ENCODE peak calls at places on chromosomes 4 and X, in eight cellular contexts. Z is thyroid gland, W is HCT116, S is right lobe of liver, O is testis, F is A549, M is IMR-90, P is GM12891. J is an unnamed sample.

GRCh38 chr4:159146454-159146853 is 43.6 kb downstream of the RAPGEF2 start:
- DNase-seq in Z (no peak), W (no peak), S (no peak), O (no peak), F (no peak), M (peak; percentile 9), P (no peak), J (peak; percentile 64)

GRCh38 chr4:14783011-14783877 is 219.0 kb upstream of the CPEB2 start:
- DNase-seq in Z (no peak), W (no peak), S (no peak), O (no peak), F (no peak), M (peak; percentile 40), P (no peak), J (no peak)

GRCh38 chrX:34918091-34918736 is 24.4 kb upstream of the FAM47B start:
- DNase-seq in Z (no peak), W (no peak), S (no peak), O (no peak), F (peak; percentile 42), M (peak; percentile 66), P (no peak), J (no peak)

GRCh38 chr4:145216532-145216931 is 36.1 kb upstream of the OTUD4 start:
- DNase-seq in Z (no peak), W (peak; percentile 24), S (no peak), O (no peak), F (peak; percentile 12), M (peak; percentile 44), P (no peak), J (peak; percentile 19)

GRCh38 chrX:116170444-116170843 is at the start of gene AGTR2:
- DNase-seq in Z (no peak), W (no peak), S (no peak), O (no peak), F (no peak), M (no peak), P (no peak), J (no peak)

GRCh38 chrX:44431206-44431605 is 87.7 kb upstream of the EFHC2 start:
- DNase-seq in Z (no peak), W (peak; percentile 6), S (no peak), O (no peak), F (peak; percentile 59), M (peak; percentile 16), P (no peak), J (peak; percentile 0)

GRCh38 chrX:67789536-67789935 is 245.7 kb downstream of the AR start:
- DNase-seq in Z (no peak), W (no peak), S (no peak), O (no peak), F (no peak), M (no peak), P (no peak), J (no peak)

GRCh38 chr4:43244688-43245382 is 352.3 kb downstream of the GRXCR1 start:
- DNase-seq in Z (no peak), W (no peak), S (no peak), O (no peak), F (no peak), M (no peak), P (peak; percentile 16), J (no peak)

GRCh38 chrX:53686151-53686885 is at the start of gene HUWE1:
- DNase-seq in Z (peak; percentile 77), W (no peak), S (peak; percentile 83), O (peak; percentile 87), F (peak; percentile 86), M (peak; percentile 58), P (no peak), J (peak; percentile 82)
- TF ChIP-seq POLR2A in Z (no peak), W (peak; percentile 57), S (peak; percentile 55), O (no peak), F (peak; percentile 67), M (no peak), P (peak; percentile 45), J (peak; percentile 47)

DNA sequence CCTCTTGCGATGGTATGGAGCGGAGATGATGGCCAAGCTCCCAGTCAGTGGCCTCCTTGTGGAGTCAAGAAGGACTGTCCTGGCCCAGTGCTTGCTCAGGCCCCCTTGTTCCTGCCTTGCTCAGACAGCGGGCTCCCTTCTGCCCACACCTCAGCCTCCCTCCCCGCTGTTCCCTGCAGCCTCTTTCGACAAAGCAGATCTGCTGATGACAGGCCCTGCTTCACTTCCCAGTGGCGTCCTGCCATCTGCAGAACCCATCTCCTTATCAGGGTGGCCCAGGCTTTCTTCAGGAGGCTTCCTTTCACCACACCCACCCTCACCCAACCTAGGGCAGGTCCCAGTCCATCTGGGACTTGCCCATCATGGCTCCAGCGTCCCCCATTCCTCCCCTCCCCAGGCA is 80.0 kb downstream of the CLDN34 start:
- DNase-seq in Z (no peak), W (no peak), S (no peak), O (no peak), F (no peak), M (no peak), P (no peak), J (peak; percentile 91)
- TF ChIP-seq POLR2A in Z (no peak), W (no peak), S (no peak), O (no peak), F (no peak), M (no peak), P (no peak), J (peak; percentile 72)

GRCh38 chr4:5191831-5192230 is 140.6 kb downstream of the STK32B start:
- DNase-seq in Z (no peak), W (no peak), S (no peak), O (no peak), F (no peak), M (no peak), P (no peak), J (no peak)

GRCh38 chr4:5186584-5187170 is 135.4 kb downstream of the STK32B start:
- DNase-seq in Z (no peak), W (no peak), S (no peak), O (no peak), F (no peak), M (no peak), P (no peak), J (no peak)

GRCh38 chr4:5192678-5193077 is 141.4 kb downstream of the STK32B start:
- DNase-seq in Z (no peak), W (no peak), S (no peak), O (no peak), F (no peak), M (no peak), P (no peak), J (no peak)

DNA sequence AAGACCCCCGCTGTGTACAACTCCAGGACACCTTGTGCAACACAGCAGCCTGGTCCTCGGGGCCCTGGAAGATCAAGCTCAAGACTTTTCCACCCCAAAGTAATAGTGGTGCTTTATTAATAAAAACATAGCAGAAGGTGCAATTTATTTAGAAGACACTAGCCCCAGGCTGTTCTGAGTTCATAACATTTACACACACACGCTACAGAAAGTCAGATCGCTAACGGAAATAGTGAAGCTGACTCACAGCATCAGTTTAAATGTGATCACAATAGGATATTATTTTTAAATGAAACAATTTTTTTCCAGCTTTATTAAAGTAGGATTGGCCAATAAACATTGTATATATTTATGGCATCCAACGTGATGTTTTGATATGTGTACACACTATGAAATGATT is 141.0 kb downstream of the STK32B start:
- DNase-seq in Z (no peak), W (no peak), S (no peak), O (no peak), F (no peak), M (no peak), P (no peak), J (no peak)
- TF ChIP-seq POLR2A in Z (no peak), W (no peak), S (no peak), O (no peak), F (no peak), M (no peak), P (no peak), J (no peak)

GRCh38 chr4:76831475-76832390 is 66.2 kb downstream of the SOWAHB start:
- DNase-seq in Z (peak; percentile 22), W (no peak), S (no peak), O (no peak), F (no peak), M (peak; percentile 55), P (no peak), J (no peak)

DNA sequence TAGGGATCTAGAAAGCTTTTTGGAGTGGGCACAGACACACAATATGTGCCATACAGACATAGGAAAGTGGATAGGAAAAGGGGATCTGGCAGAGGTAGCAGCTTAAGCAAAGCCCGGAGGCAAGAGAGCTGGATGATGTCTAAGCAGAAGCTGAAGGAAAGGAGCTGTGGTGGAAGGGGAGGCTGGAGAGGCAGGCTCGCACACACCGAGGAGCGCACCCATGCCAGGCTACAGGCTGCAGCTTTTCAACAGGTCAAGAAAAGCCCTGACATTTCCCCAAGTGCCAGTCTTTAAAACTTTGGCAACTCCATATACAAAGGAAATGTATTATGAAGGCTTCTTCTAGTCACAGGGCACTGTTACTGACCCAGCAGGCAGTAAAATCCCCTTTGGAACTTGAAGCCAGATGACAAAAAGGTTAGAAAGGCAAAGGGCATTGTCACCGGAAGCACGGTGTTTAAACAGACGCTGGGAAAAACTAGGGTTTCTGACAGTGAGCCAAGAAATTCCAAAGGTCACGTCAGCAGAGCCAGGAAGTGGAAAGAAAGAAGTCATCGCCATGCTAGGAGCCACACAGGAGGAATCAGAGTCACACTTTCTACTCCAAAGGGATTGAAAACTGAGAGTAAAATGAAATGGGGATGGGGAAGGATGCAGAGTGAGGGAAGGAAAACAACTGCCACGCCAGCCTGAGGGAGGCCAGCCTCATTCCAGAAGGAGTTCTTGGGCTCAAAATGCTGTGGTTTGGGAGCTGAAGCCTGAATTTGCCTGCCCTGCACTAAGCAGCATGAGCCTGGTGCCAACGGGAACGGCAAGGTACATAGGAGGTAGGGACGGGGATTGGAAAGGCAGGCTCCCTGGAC is 67.1 kb downstream of the SOWAHB start:
- DNase-seq in Z (peak; percentile 28), W (peak; percentile 47), S (peak; percentile 45), O (no peak), F (peak; percentile 88), M (peak; percentile 92), P (no peak), J (no peak)
- TF ChIP-seq POLR2A in Z (no peak), W (no peak), S (peak; percentile 97), O (no peak), F (no peak), M (peak; percentile 32), P (no peak), J (no peak)

DNA sequence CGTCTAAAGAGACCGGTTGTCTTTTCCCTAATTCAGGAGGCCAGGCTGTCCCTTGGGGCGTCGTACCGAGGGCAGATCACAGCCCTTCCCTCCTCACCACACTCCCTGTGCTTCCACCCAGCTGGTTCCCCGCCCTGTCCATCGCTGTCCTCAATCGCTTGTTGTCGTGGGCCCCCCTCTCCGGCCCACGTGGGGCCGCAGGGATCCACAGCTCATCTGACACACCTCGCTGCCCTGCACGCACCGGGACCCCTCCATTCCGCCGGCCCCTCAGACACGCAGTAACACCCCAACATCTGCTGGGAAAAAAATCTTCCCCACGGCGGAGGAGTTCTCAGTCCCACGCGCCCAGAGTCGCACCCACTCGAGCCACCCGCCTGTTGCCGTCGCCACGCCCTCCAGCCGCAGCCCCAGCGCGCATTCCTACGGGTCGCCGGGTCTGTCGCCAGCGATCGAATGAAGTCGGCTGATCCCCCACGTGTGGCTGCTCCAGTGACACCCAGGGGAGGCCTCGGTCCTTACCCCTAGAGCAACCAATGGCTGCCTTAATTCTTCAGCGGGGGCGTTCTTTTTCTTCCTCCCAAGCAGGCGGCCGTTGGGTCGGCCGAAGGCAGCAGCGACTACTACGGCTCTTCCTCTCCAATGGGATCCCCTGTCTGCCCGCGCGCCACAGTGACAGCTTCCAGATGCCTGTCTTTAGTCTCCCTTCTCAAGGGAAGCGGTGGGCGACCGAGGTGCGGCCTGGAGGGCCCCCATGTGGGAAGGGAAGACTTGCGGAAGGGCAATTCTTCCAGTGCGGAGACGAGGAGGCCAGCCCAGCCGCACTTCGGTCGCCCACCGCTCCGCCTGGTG is 885 bp upstream of the SEPTIN11 start:
- DNase-seq in Z (peak; percentile 89), W (peak; percentile 59), S (peak; percentile 85), O (peak; percentile 77), F (peak; percentile 62), M (peak; percentile 76), P (peak; percentile 83), J (peak; percentile 86)
- TF ChIP-seq POLR2A in Z (no peak), W (no peak), S (peak; percentile 47), O (no peak), F (no peak), M (no peak), P (no peak), J (peak; percentile 50)

J was measured in erythroblast.